ENCODE peak calls at places on chromosome 2, in eight cellular contexts. One of them, this sample, is unnamed.

GRCh38 chr2:120496759-120497158 is 150.8 kb downstream of the INHBB start:
- DNase-seq in hepatocyte: no peak
- DNase-seq in HepG2: no peak
- DNase-seq in PC-3: no peak
- DNase-seq in K562: no peak
- DNase-seq in IMR-90: no peak
- DNase-seq in H9: no peak
- DNase-seq in GM23338: no peak
- DNase-seq in this sample: no peak

GRCh38 chr2:170862503-170862902 is 45.8 kb downstream of the GAD1 start:
- DNase-seq in H9: no peak
- DNase-seq in hepatocyte: no peak
- DNase-seq in HepG2: no peak
- DNase-seq in GM23338: no peak
- DNase-seq in IMR-90: no peak
- DNase-seq in PC-3: no peak
- DNase-seq in K562: peak
- DNase-seq in this sample: no peak

GRCh38 chr2:32228181-32228580 is 36.5 kb downstream of the NLRC4 start:
- DNase-seq in IMR-90: no peak
- DNase-seq in K562: peak
- DNase-seq in HepG2: no peak
- DNase-seq in H9: no peak
- DNase-seq in GM23338: peak
- DNase-seq in PC-3: no peak
- DNase-seq in hepatocyte: no peak
- DNase-seq in this sample: no peak

GRCh38 chr2:173457366-173457765 is 102.7 kb downstream of the CDCA7 start:
- DNase-seq in K562: no peak
- DNase-seq in PC-3: no peak
- DNase-seq in HepG2: no peak
- DNase-seq in hepatocyte: no peak
- DNase-seq in H9: no peak
- DNase-seq in IMR-90: no peak
- DNase-seq in GM23338: no peak
- DNase-seq in this sample: no peak

GRCh38 chr2:223056656-223057418 is 4.8 kb downstream of the KCNE4 start:
- DNase-seq in H9: no peak
- DNase-seq in HepG2: no peak
- DNase-seq in K562: no peak
- DNase-seq in GM23338: no peak
- DNase-seq in hepatocyte: peak
- DNase-seq in IMR-90: peak
- DNase-seq in PC-3: no peak
- DNase-seq in this sample: no peak

GRCh38 chr2:105380432-105381118 is 18.3 kb downstream of the FHL2 start:
- DNase-seq in IMR-90: peak
- DNase-seq in H9: no peak
- DNase-seq in hepatocyte: no peak
- DNase-seq in HepG2: no peak
- DNase-seq in GM23338: no peak
- DNase-seq in K562: no peak
- DNase-seq in PC-3: no peak
- DNase-seq in this sample: no peak

GRCh38 chr2:105820151-105820550 is 75.4 kb downstream of the NCK2 start:
- DNase-seq in IMR-90: no peak
- DNase-seq in H9: no peak
- DNase-seq in PC-3: no peak
- DNase-seq in K562: no peak
- DNase-seq in hepatocyte: no peak
- DNase-seq in GM23338: no peak
- DNase-seq in HepG2: no peak
- DNase-seq in this sample: no peak

GRCh38 chr2:217075225-217075802 is 215.4 kb upstream of the TNP1 start:
- DNase-seq in PC-3: no peak
- DNase-seq in GM23338: no peak
- DNase-seq in hepatocyte: peak
- DNase-seq in H9: no peak
- DNase-seq in K562: peak
- DNase-seq in IMR-90: peak
- DNase-seq in HepG2: no peak
- DNase-seq in this sample: no peak

GRCh38 chr2:33275689-33276444 is 200.6 kb upstream of the RASGRP3 start:
- DNase-seq in H9: no peak
- DNase-seq in HepG2: peak
- DNase-seq in IMR-90: peak
- DNase-seq in PC-3: peak
- DNase-seq in hepatocyte: peak
- DNase-seq in K562: peak
- DNase-seq in GM23338: no peak
- DNase-seq in this sample: no peak

GRCh38 chr2:143397886-143398614 is 268.8 kb downstream of the ARHGAP15 start:
- DNase-seq in HepG2: no peak
- DNase-seq in IMR-90: peak
- DNase-seq in GM23338: no peak
- DNase-seq in H9: no peak
- DNase-seq in PC-3: peak
- DNase-seq in K562: no peak
- DNase-seq in hepatocyte: no peak
- DNase-seq in this sample: no peak

GRCh38 chr2:238891667-238892500 is 44.0 kb downstream of the TWIST2 start:
- DNase-seq in K562: no peak
- DNase-seq in IMR-90: no peak
- DNase-seq in HepG2: no peak
- DNase-seq in H9: no peak
- DNase-seq in PC-3: no peak
- DNase-seq in hepatocyte: no peak
- DNase-seq in GM23338: no peak
- DNase-seq in this sample: no peak

GRCh38 chr2:60560734-60561649 is 7.5 kb upstream of the BCL11A start:
- DNase-seq in H9: no peak
- DNase-seq in PC-3: peak
- DNase-seq in HepG2: peak
- DNase-seq in IMR-90: no peak
- DNase-seq in K562: peak
- DNase-seq in hepatocyte: peak
- DNase-seq in GM23338: peak
- DNase-seq in this sample: peak

GRCh38 chr2:187486241-187486640 is 38.2 kb upstream of the CALCRL start:
- DNase-seq in PC-3: no peak
- DNase-seq in GM23338: no peak
- DNase-seq in H9: no peak
- DNase-seq in HepG2: no peak
- DNase-seq in K562: no peak
- DNase-seq in IMR-90: no peak
- DNase-seq in hepatocyte: no peak
- DNase-seq in this sample: no peak

GRCh38 chr2:96489261-96489660 is 15.9 kb downstream of the NEURL3 start:
- DNase-seq in K562: no peak
- DNase-seq in IMR-90: no peak
- DNase-seq in H9: no peak
- DNase-seq in hepatocyte: no peak
- DNase-seq in PC-3: no peak
- DNase-seq in HepG2: no peak
- DNase-seq in GM23338: no peak
- DNase-seq in this sample: no peak

GRCh38 chr2:96484096-96484495 is 21.1 kb downstream of the NEURL3 start:
- DNase-seq in GM23338: no peak
- DNase-seq in hepatocyte: no peak
- DNase-seq in HepG2: no peak
- DNase-seq in PC-3: no peak
- DNase-seq in IMR-90: no peak
- DNase-seq in H9: no peak
- DNase-seq in K562: no peak
- DNase-seq in this sample: no peak

GRCh38 chr2:96485350-96485749 is 19.8 kb downstream of the NEURL3 start:
- DNase-seq in PC-3: no peak
- DNase-seq in H9: peak
- DNase-seq in IMR-90: no peak
- DNase-seq in HepG2: no peak
- DNase-seq in K562: no peak
- DNase-seq in GM23338: no peak
- DNase-seq in hepatocyte: no peak
- DNase-seq in this sample: no peak

GRCh38 chr2:96489673-96490072 is 15.5 kb downstream of the NEURL3 start:
- DNase-seq in IMR-90: no peak
- DNase-seq in K562: no peak
- DNase-seq in PC-3: no peak
- DNase-seq in HepG2: no peak
- DNase-seq in GM23338: no peak
- DNase-seq in hepatocyte: no peak
- DNase-seq in H9: no peak
- DNase-seq in this sample: no peak

DNA sequence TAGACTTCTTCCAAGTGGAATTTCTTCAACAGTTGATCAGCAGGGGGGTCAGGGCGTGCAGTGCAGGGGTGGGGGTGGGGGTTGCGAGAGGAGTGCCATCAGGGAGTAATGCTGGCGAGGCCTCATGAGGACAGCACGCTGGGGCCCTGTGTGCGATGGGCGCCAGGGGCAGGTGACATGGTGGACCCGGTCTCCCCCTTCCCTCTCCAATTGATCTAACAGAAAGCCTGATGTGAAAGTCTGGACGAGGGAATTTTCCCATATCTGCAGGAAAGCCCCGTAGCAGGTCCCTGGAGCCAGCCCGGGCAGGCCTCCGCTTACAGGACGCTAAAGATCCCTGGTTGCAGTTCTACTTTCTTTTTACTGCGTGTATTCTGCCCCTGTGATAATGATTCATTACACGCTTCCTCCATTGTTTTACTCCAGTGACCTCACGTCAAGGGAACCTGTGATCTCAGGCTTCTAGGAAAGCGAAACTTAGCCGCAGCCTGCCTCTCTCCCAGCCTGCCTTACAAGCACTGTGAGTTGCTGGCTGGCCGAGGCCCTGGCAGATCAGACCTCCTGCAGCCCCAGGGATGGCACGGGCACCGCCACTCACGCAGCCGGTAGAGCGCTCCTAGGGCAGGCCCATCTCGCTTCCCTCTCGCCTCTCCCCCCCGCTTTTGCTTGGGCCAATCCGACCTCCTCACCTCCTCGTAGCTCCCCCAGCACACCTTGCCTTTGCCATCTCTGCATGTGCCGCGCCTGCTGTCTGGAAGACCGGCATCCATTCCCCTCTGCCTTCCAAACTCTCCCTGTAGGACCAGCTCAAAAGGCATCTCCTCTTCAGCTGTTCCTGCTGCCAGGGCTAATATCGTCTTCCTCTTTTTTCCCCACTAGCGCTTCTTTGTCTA is 19.2 kb downstream of the NEURL3 start:
- DNase-seq in H9: peak
- DNase-seq in GM23338: peak
- DNase-seq in PC-3: no peak
- DNase-seq in HepG2: peak
- DNase-seq in IMR-90: peak
- DNase-seq in hepatocyte: peak
- DNase-seq in K562: no peak
- DNase-seq in this sample: peak
- H2AFZ ChIP-seq in H9: no peak
- H2AFZ ChIP-seq in GM23338: peak
- H2AFZ ChIP-seq in PC-3: no peak
- H2AFZ ChIP-seq in HepG2: peak
- H2AFZ ChIP-seq in IMR-90: peak
- H2AFZ ChIP-seq in hepatocyte: peak
- H2AFZ ChIP-seq in K562: peak
- H2AFZ ChIP-seq in this sample: peak

DNA sequence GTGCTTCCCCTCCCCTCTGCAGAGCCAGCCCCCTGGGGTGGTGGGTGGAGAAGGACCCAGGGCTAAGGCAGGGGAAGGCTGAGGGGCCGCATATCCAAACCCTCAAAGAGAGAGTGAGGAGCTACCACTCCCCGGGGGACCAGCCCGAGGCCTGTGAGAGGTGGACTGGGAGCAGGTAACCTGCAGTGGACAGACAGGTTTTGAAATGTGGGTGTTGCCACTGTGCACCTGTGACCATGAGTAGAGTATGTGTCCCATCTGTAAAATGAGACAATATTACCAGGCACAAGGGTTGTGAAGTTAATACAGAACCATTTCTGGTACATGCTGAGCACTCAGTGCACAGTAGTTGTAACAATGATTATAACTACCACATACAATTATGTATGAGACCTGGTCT is 51.2 kb upstream of the POMC start:
- DNase-seq in GM23338: no peak
- DNase-seq in H9: no peak
- DNase-seq in PC-3: no peak
- DNase-seq in IMR-90: no peak
- DNase-seq in K562: no peak
- DNase-seq in HepG2: no peak
- DNase-seq in hepatocyte: no peak
- DNase-seq in this sample: no peak
- H2AFZ ChIP-seq in GM23338: no peak
- H2AFZ ChIP-seq in H9: no peak
- H2AFZ ChIP-seq in PC-3: no peak
- H2AFZ ChIP-seq in IMR-90: peak
- H2AFZ ChIP-seq in K562: no peak
- H2AFZ ChIP-seq in HepG2: no peak
- H2AFZ ChIP-seq in hepatocyte: no peak
- H2AFZ ChIP-seq in this sample: no peak

GRCh38 chr2:130825972-130826253 is 10.8 kb upstream of the ARHGEF4 start:
- DNase-seq in hepatocyte: no peak
- DNase-seq in GM23338: no peak
- DNase-seq in H9: no peak
- DNase-seq in PC-3: no peak
- DNase-seq in IMR-90: no peak
- DNase-seq in K562: no peak
- DNase-seq in HepG2: no peak
- DNase-seq in this sample: no peak
- H2AFZ ChIP-seq in hepatocyte: no peak
- H2AFZ ChIP-seq in GM23338: no peak
- H2AFZ ChIP-seq in H9: no peak
- H2AFZ ChIP-seq in PC-3: no peak
- H2AFZ ChIP-seq in IMR-90: no peak
- H2AFZ ChIP-seq in K562: no peak
- H2AFZ ChIP-seq in HepG2: no peak
- H2AFZ ChIP-seq in this sample: no peak

DNA sequence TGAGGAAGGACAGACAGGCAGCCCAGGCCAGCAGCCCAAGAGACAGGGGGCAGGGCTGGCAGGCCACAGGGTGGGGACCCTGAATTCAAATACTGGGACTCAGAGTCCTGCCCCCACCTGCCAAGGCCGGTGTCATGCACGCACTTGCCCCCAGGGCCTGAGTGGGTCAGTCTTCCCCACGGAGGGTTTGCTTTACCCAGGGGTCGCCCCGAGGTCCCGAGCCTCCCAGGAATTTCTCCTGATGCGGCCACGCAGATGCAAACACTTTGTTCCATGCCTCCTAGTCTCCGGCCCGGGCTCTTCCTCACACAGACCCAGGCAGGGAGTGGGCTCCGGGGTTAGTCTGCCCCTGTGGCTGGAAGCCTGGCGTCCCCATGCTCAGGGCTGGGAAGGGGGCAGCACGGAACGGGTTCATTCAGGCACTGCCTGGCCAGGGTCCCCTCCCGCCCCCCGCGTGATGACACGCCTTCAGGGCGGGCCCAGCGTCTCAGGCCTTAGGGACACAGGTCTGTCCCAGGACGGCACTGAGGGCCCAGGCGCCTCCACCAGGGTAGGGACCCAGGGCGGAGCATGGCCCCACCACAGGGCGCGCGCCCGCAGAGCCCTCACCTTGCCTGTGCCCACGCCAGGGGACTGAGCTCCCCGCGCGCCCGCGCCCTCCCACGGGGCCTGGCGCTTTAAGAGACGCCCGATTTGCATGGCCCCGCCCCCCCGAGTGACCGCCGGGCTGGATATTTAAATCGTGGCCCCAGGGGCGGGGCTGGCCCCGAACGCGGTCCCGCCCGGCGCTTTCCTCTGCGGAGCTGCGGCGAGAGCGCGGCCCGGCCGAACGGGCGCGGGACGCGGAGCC is at the start of gene SNED1:
- DNase-seq in HepG2: peak
- DNase-seq in hepatocyte: peak
- DNase-seq in H9: peak
- DNase-seq in GM23338: peak
- DNase-seq in PC-3: peak
- DNase-seq in IMR-90: peak
- DNase-seq in K562: peak
- DNase-seq in this sample: peak
- H2AFZ ChIP-seq in HepG2: no peak
- H2AFZ ChIP-seq in hepatocyte: peak
- H2AFZ ChIP-seq in H9: no peak
- H2AFZ ChIP-seq in GM23338: peak
- H2AFZ ChIP-seq in PC-3: peak
- H2AFZ ChIP-seq in IMR-90: peak
- H2AFZ ChIP-seq in K562: peak
- H2AFZ ChIP-seq in this sample: no peak